ENCODE peak calls at places on chromosomes 5 and 9, in five cellular contexts. One of them, this sample, is unnamed.

GRCh38 chr9:107373809-107374208 is 90.7 kb downstream of the RAD23B start:
- DNase-seq in hepatocyte: no peak
- DNase-seq in epithelial cell of proximal tubule: no peak
- DNase-seq in PC-3: no peak
- DNase-seq in tibial artery: no peak
- DNase-seq in this sample: no peak

GRCh38 chr5:158133369-158133768 is 274.4 kb upstream of the CLINT1 start:
- DNase-seq in hepatocyte: no peak
- DNase-seq in epithelial cell of proximal tubule: no peak
- DNase-seq in PC-3: no peak
- DNase-seq in tibial artery: no peak
- DNase-seq in this sample: no peak

GRCh38 chr9:113626735-113627495 is 163.4 kb downstream of the RGS3 start:
- DNase-seq in hepatocyte: no peak
- DNase-seq in epithelial cell of proximal tubule: no peak
- DNase-seq in PC-3: no peak
- DNase-seq in tibial artery: peak
- DNase-seq in this sample: peak

GRCh38 chr5:37554938-37555337 is 175.8 kb downstream of the WDR70 start:
- DNase-seq in hepatocyte: no peak
- DNase-seq in epithelial cell of proximal tubule: no peak
- DNase-seq in PC-3: peak
- DNase-seq in tibial artery: no peak
- DNase-seq in this sample: no peak

GRCh38 chr9:90965141-90965910 is 163.7 kb downstream of the SYK start:
- DNase-seq in hepatocyte: no peak
- DNase-seq in epithelial cell of proximal tubule: no peak
- DNase-seq in PC-3: no peak
- DNase-seq in tibial artery: no peak
- DNase-seq in this sample: no peak

GRCh38 chr9:22307013-22307711 is 139.5 kb upstream of the DMRTA1 start:
- DNase-seq in hepatocyte: peak
- DNase-seq in epithelial cell of proximal tubule: peak
- DNase-seq in PC-3: peak
- DNase-seq in tibial artery: no peak
- DNase-seq in this sample: no peak

GRCh38 chr9:36132081-36132480 is 4.5 kb upstream of the GLIPR2 start:
- DNase-seq in hepatocyte: no peak
- DNase-seq in epithelial cell of proximal tubule: no peak
- DNase-seq in PC-3: peak
- DNase-seq in tibial artery: no peak
- DNase-seq in this sample: no peak

GRCh38 chr9:96447406-96447805 is 2.6 kb upstream of the HABP4 start:
- DNase-seq in hepatocyte: no peak
- DNase-seq in epithelial cell of proximal tubule: no peak
- DNase-seq in PC-3: no peak
- DNase-seq in tibial artery: no peak
- DNase-seq in this sample: no peak

GRCh38 chr5:154285661-154286408 is 95.3 kb downstream of the GALNT10 start:
- DNase-seq in hepatocyte: peak
- DNase-seq in epithelial cell of proximal tubule: peak
- DNase-seq in PC-3: peak
- DNase-seq in tibial artery: no peak
- DNase-seq in this sample: no peak

GRCh38 chr9:85543196-85543595 is 198.6 kb downstream of the AGTPBP1 start:
- DNase-seq in hepatocyte: no peak
- DNase-seq in epithelial cell of proximal tubule: no peak
- DNase-seq in PC-3: no peak
- DNase-seq in tibial artery: no peak
- DNase-seq in this sample: no peak

GRCh38 chr5:157571357-157571827 is 4.2 kb downstream of the ADAM19 start:
- DNase-seq in hepatocyte: peak
- DNase-seq in epithelial cell of proximal tubule: no peak
- DNase-seq in PC-3: no peak
- DNase-seq in tibial artery: no peak
- DNase-seq in this sample: no peak

GRCh38 chr5:13553896-13554295 is 390.6 kb downstream of the DNAH5 start:
- DNase-seq in hepatocyte: peak
- DNase-seq in epithelial cell of proximal tubule: no peak
- DNase-seq in PC-3: peak
- DNase-seq in tibial artery: no peak
- DNase-seq in this sample: no peak

GRCh38 chr5:16508730-16509531 is 43.3 kb upstream of the ZNF622 start:
- DNase-seq in hepatocyte: peak
- DNase-seq in epithelial cell of proximal tubule: peak
- DNase-seq in PC-3: peak
- DNase-seq in tibial artery: peak
- DNase-seq in this sample: peak

GRCh38 chr5:38426493-38426892 is 130.0 kb downstream of the LIFR start:
- DNase-seq in hepatocyte: no peak
- DNase-seq in epithelial cell of proximal tubule: no peak
- DNase-seq in PC-3: peak
- DNase-seq in tibial artery: no peak
- DNase-seq in this sample: no peak

GRCh38 chr9:88947581-88948573 is 43.4 kb upstream of the S1PR3 start:
- DNase-seq in hepatocyte: no peak
- DNase-seq in epithelial cell of proximal tubule: no peak
- DNase-seq in PC-3: no peak
- DNase-seq in tibial artery: no peak
- DNase-seq in this sample: no peak

GRCh38 chr5:126801992-126802294 is 25.0 kb downstream of the LMNB1 start:
- DNase-seq in hepatocyte: peak
- DNase-seq in epithelial cell of proximal tubule: no peak
- DNase-seq in PC-3: peak
- DNase-seq in tibial artery: no peak
- DNase-seq in this sample: no peak

GRCh38 chr5:142874537-142874936 is 104.4 kb downstream of the ARHGAP26 start:
- DNase-seq in hepatocyte: peak
- DNase-seq in epithelial cell of proximal tubule: peak
- DNase-seq in PC-3: peak
- DNase-seq in tibial artery: peak
- DNase-seq in this sample: peak

GRCh38 chr5:33114361-33114760 is 326.4 kb upstream of the TARS1 start:
- DNase-seq in hepatocyte: no peak
- DNase-seq in epithelial cell of proximal tubule: no peak
- DNase-seq in PC-3: no peak
- DNase-seq in tibial artery: no peak
- DNase-seq in this sample: no peak

GRCh38 chr5:141883948-141884318 is 5.7 kb upstream of the PCDH1 start:
- DNase-seq in hepatocyte: no peak
- DNase-seq in epithelial cell of proximal tubule: no peak
- DNase-seq in PC-3: no peak
- DNase-seq in tibial artery: peak
- DNase-seq in this sample: no peak

GRCh38 chr9:35932732-35933131 is 23.4 kb downstream of the SPAAR start:
- DNase-seq in hepatocyte: no peak
- DNase-seq in epithelial cell of proximal tubule: no peak
- DNase-seq in PC-3: no peak
- DNase-seq in tibial artery: no peak
- DNase-seq in this sample: no peak

GRCh38 chr9:22040760-22041159 is 31.7 kb upstream of the CDKN2B start:
- DNase-seq in hepatocyte: no peak
- DNase-seq in epithelial cell of proximal tubule: no peak
- DNase-seq in PC-3: peak
- DNase-seq in tibial artery: no peak
- DNase-seq in this sample: no peak

GRCh38 chr9:86098793-86099694 is at the start of gene GOLM1:
- DNase-seq in hepatocyte: peak
- DNase-seq in epithelial cell of proximal tubule: no peak
- DNase-seq in PC-3: peak
- DNase-seq in tibial artery: no peak
- DNase-seq in this sample: peak

GRCh38 chr5:9722826-9723225 is 92.7 kb upstream of the TAS2R1 start:
- DNase-seq in hepatocyte: no peak
- DNase-seq in epithelial cell of proximal tubule: no peak
- DNase-seq in PC-3: no peak
- DNase-seq in tibial artery: no peak
- DNase-seq in this sample: no peak

GRCh38 chr9:20551835-20552234 is 70.5 kb downstream of the MLLT3 start:
- DNase-seq in hepatocyte: peak
- DNase-seq in epithelial cell of proximal tubule: peak
- DNase-seq in PC-3: peak
- DNase-seq in tibial artery: no peak
- DNase-seq in this sample: no peak

GRCh38 chr5:139272471-139273321 is 20.8 kb upstream of the MATR3 start:
- DNase-seq in hepatocyte: peak
- DNase-seq in epithelial cell of proximal tubule: no peak
- DNase-seq in PC-3: no peak
- DNase-seq in tibial artery: no peak
- DNase-seq in this sample: no peak

GRCh38 chr5:139271201-139272027 is 22.1 kb upstream of the MATR3 start:
- DNase-seq in hepatocyte: peak
- DNase-seq in epithelial cell of proximal tubule: peak
- DNase-seq in PC-3: peak
- DNase-seq in tibial artery: no peak
- DNase-seq in this sample: no peak

GRCh38 chr5:139273322-139273571 is 20.3 kb upstream of the MATR3 start:
- DNase-seq in hepatocyte: no peak
- DNase-seq in epithelial cell of proximal tubule: no peak
- DNase-seq in PC-3: no peak
- DNase-seq in tibial artery: no peak
- DNase-seq in this sample: no peak

GRCh38 chr5:139267481-139267880 is 26.1 kb upstream of the MATR3 start:
- DNase-seq in hepatocyte: no peak
- DNase-seq in epithelial cell of proximal tubule: no peak
- DNase-seq in PC-3: no peak
- DNase-seq in tibial artery: no peak
- DNase-seq in this sample: no peak

DNA sequence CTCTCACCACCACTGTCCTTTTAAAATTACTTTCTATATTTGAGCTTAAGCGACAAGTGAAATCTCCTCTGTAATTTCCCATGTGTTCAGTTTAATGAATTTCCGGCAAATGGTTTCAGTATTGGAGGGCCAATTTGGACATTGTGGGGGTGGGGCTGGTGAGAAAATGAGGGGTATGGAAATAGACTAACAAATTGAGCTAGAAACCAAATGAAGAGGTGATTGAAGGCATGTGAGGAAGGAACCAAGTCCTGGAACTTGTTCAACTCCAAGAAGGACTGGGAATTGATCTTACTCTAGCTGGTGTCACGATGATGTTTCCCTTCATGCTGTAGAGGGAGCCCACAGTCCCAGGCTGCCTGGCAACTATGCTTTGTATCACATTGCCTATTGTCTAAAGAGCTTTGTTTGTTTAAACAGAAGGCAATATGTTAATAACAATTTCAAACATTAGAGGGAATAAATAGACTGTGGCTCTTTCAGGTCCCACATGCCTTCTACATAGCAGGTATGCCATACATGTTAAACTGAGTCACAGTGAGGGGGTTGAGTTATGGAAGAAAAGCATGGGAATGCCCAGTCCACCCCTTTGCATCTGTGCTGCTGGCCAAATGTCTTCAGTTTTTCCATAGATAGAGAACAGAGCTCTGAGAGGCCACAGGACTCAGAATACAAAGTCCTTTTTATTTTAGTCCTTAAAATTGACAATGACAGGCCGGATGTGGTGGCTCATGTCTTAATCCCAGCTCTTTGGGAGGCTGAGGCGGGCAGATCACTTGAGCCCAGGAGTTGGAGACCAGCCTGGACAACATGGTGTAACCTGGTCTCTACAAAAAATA is 25.0 kb upstream of the MATR3 start:
- DNase-seq in hepatocyte: no peak
- DNase-seq in epithelial cell of proximal tubule: no peak
- DNase-seq in PC-3: no peak
- DNase-seq in tibial artery: no peak
- DNase-seq in this sample: no peak
- TF ChIP-seq CTCF in hepatocyte: no peak
- TF ChIP-seq CTCF in epithelial cell of proximal tubule: no peak
- TF ChIP-seq CTCF in PC-3: peak
- TF ChIP-seq CTCF in tibial artery: no peak
- TF ChIP-seq CTCF in this sample: no peak

DNA sequence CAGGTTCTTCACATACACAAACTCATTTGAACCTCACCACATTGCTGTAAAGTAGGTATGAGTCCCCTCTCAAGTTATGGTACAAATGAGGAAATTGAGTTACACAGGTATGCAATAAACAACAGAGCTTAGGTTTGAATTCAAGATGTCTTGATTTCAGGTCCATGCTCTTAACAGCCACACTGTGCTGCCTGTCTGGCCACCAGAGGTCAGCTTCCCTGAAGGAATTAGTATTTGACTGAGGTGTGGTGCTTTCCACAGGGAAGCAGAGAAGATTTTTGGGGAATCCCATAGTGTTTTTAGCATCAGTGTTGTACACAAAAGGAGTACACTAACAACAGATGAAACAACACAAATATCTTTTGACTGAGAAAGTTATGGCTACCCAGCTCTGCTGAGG is 94.4 kb upstream of the ITGA1 start:
- DNase-seq in hepatocyte: peak
- DNase-seq in epithelial cell of proximal tubule: no peak
- DNase-seq in PC-3: peak
- DNase-seq in tibial artery: peak
- DNase-seq in this sample: peak
- H3K4me3 ChIP-seq in hepatocyte: no peak
- H3K4me3 ChIP-seq in epithelial cell of proximal tubule: no peak
- H3K4me3 ChIP-seq in PC-3: no peak
- H3K4me3 ChIP-seq in tibial artery: no peak
- H3K4me3 ChIP-seq in this sample: no peak

GRCh38 chr9:87659534-87660419 is 66.1 kb upstream of the CTSL start:
- DNase-seq in hepatocyte: no peak
- DNase-seq in epithelial cell of proximal tubule: no peak
- DNase-seq in PC-3: no peak
- DNase-seq in tibial artery: peak
- DNase-seq in this sample: no peak

GRCh38 chr9:87656485-87656884 is 69.4 kb upstream of the CTSL start:
- DNase-seq in hepatocyte: no peak
- DNase-seq in epithelial cell of proximal tubule: no peak
- DNase-seq in PC-3: no peak
- DNase-seq in tibial artery: no peak
- DNase-seq in this sample: no peak

GRCh38 chr9:87657893-87658292 is 68.0 kb upstream of the CTSL start:
- DNase-seq in hepatocyte: no peak
- DNase-seq in epithelial cell of proximal tubule: no peak
- DNase-seq in PC-3: no peak
- DNase-seq in tibial artery: no peak
- DNase-seq in this sample: no peak

GRCh38 chr9:87657190-87657589 is 68.7 kb upstream of the CTSL start:
- DNase-seq in hepatocyte: no peak
- DNase-seq in epithelial cell of proximal tubule: no peak
- DNase-seq in PC-3: no peak
- DNase-seq in tibial artery: peak
- DNase-seq in this sample: peak

GRCh38 chr9:87655731-87656130 is 70.2 kb upstream of the CTSL start:
- DNase-seq in hepatocyte: no peak
- DNase-seq in epithelial cell of proximal tubule: no peak
- DNase-seq in PC-3: no peak
- DNase-seq in tibial artery: no peak
- DNase-seq in this sample: no peak
- TF ChIP-seq CTCF in hepatocyte: no peak
- TF ChIP-seq CTCF in epithelial cell of proximal tubule: no peak
- TF ChIP-seq CTCF in PC-3: no peak
- TF ChIP-seq CTCF in tibial artery: no peak
- TF ChIP-seq CTCF in this sample: no peak

DNA sequence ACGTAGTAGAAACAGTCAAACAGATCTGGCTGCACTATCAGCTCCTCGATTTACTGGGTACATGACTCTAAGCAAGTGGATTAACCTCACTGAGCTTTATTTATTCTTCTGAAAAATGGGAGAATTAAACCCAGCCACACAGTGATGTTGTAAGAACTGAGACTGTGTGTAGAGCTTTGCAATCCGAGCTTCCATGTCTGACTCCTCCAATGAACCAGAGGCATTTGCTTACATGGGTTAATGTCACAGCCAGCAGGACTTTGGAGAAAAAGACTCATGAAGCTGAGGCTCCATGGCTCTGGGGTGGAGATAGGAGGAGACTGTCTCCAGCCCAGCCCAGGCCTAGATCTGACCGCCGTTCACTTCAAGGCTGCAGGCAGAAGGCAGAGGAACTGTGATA is 201.3 kb downstream of the CDK5RAP2 start:
- DNase-seq in hepatocyte: no peak
- DNase-seq in epithelial cell of proximal tubule: no peak
- DNase-seq in PC-3: no peak
- DNase-seq in tibial artery: no peak
- DNase-seq in this sample: no peak
- H3K4me3 ChIP-seq in hepatocyte: no peak
- H3K4me3 ChIP-seq in epithelial cell of proximal tubule: no peak
- H3K4me3 ChIP-seq in PC-3: no peak
- H3K4me3 ChIP-seq in tibial artery: no peak
- H3K4me3 ChIP-seq in this sample: no peak